ENCODE peak calls at places on chromosome 20, in eight cellular contexts. One of them, this sample, is unnamed.

GRCh38 chr20:59645316-59645715 is 41.0 kb downstream of the PHACTR3 start:
- DNase-seq in GM23248: no peak
- DNase-seq in retina: no peak
- DNase-seq in activated CD4-positive, alpha-beta T cell treated with anti-CD3 and anti-CD28 coated beads for 4 hours: no peak
- DNase-seq in iPS-NIHi11: no peak
- DNase-seq in ELR: no peak
- DNase-seq in CD4-positive, CD25-positive, alpha-beta regulatory T cell: no peak
- DNase-seq in HS-5: no peak
- DNase-seq in this sample: no peak

GRCh38 chr20:10113746-10114145 is 79.0 kb downstream of the ANKEF1 start:
- DNase-seq in GM23248: peak
- DNase-seq in retina: no peak
- DNase-seq in activated CD4-positive, alpha-beta T cell treated with anti-CD3 and anti-CD28 coated beads for 4 hours: no peak
- DNase-seq in iPS-NIHi11: no peak
- DNase-seq in ELR: peak
- DNase-seq in CD4-positive, CD25-positive, alpha-beta regulatory T cell: no peak
- DNase-seq in HS-5: no peak
- DNase-seq in this sample: no peak

GRCh38 chr20:63846128-63846771 is 15.0 kb upstream of the ABHD16B start:
- DNase-seq in GM23248: peak
- DNase-seq in retina: peak
- DNase-seq in activated CD4-positive, alpha-beta T cell treated with anti-CD3 and anti-CD28 coated beads for 4 hours: no peak
- DNase-seq in iPS-NIHi11: peak
- DNase-seq in ELR: peak
- DNase-seq in CD4-positive, CD25-positive, alpha-beta regulatory T cell: no peak
- DNase-seq in HS-5: no peak
- DNase-seq in this sample: peak

GRCh38 chr20:58580493-58580835 is 65.3 kb upstream of the APCDD1L start:
- DNase-seq in GM23248: no peak
- DNase-seq in retina: no peak
- DNase-seq in activated CD4-positive, alpha-beta T cell treated with anti-CD3 and anti-CD28 coated beads for 4 hours: no peak
- DNase-seq in iPS-NIHi11: no peak
- DNase-seq in ELR: no peak
- DNase-seq in CD4-positive, CD25-positive, alpha-beta regulatory T cell: no peak
- DNase-seq in HS-5: no peak
- DNase-seq in this sample: no peak

GRCh38 chr20:52312131-52312729 is 120.7 kb upstream of the ZFP64 start:
- DNase-seq in GM23248: peak
- DNase-seq in retina: peak
- DNase-seq in activated CD4-positive, alpha-beta T cell treated with anti-CD3 and anti-CD28 coated beads for 4 hours: peak
- DNase-seq in iPS-NIHi11: peak
- DNase-seq in ELR: peak
- DNase-seq in CD4-positive, CD25-positive, alpha-beta regulatory T cell: peak
- DNase-seq in HS-5: peak
- DNase-seq in this sample: peak

GRCh38 chr20:11352041-11352440 is 565.7 kb upstream of the BTBD3 start:
- DNase-seq in GM23248: no peak
- DNase-seq in retina: no peak
- DNase-seq in activated CD4-positive, alpha-beta T cell treated with anti-CD3 and anti-CD28 coated beads for 4 hours: no peak
- DNase-seq in iPS-NIHi11: no peak
- DNase-seq in ELR: no peak
- DNase-seq in CD4-positive, CD25-positive, alpha-beta regulatory T cell: no peak
- DNase-seq in HS-5: no peak
- DNase-seq in this sample: no peak

GRCh38 chr20:53872081-53872541 is 198.3 kb downstream of the BCAS1 start:
- DNase-seq in GM23248: peak
- DNase-seq in retina: no peak
- DNase-seq in activated CD4-positive, alpha-beta T cell treated with anti-CD3 and anti-CD28 coated beads for 4 hours: no peak
- DNase-seq in iPS-NIHi11: no peak
- DNase-seq in ELR: peak
- DNase-seq in CD4-positive, CD25-positive, alpha-beta regulatory T cell: peak
- DNase-seq in HS-5: no peak
- DNase-seq in this sample: no peak

GRCh38 chr20:64058536-64058935 is 4.5 kb upstream of the TCEA2 start:
- DNase-seq in GM23248: no peak
- DNase-seq in retina: no peak
- DNase-seq in activated CD4-positive, alpha-beta T cell treated with anti-CD3 and anti-CD28 coated beads for 4 hours: no peak
- DNase-seq in iPS-NIHi11: no peak
- DNase-seq in ELR: no peak
- DNase-seq in CD4-positive, CD25-positive, alpha-beta regulatory T cell: no peak
- DNase-seq in HS-5: no peak
- DNase-seq in this sample: no peak

GRCh38 chr20:41347523-41348429 is 7.2 kb downstream of the LPIN3 start:
- DNase-seq in GM23248: no peak
- DNase-seq in retina: no peak
- DNase-seq in activated CD4-positive, alpha-beta T cell treated with anti-CD3 and anti-CD28 coated beads for 4 hours: no peak
- DNase-seq in iPS-NIHi11: no peak
- DNase-seq in ELR: no peak
- DNase-seq in CD4-positive, CD25-positive, alpha-beta regulatory T cell: no peak
- DNase-seq in HS-5: no peak
- DNase-seq in this sample: no peak

GRCh38 chr20:51373713-51374481 is 168.6 kb downstream of the NFATC2 start:
- DNase-seq in GM23248: no peak
- DNase-seq in retina: no peak
- DNase-seq in activated CD4-positive, alpha-beta T cell treated with anti-CD3 and anti-CD28 coated beads for 4 hours: no peak
- DNase-seq in iPS-NIHi11: no peak
- DNase-seq in ELR: no peak
- DNase-seq in CD4-positive, CD25-positive, alpha-beta regulatory T cell: no peak
- DNase-seq in HS-5: no peak
- DNase-seq in this sample: peak

GRCh38 chr20:1332749-1333300 is 3.9 kb upstream of the SDCBP2 start:
- DNase-seq in GM23248: no peak
- DNase-seq in retina: no peak
- DNase-seq in activated CD4-positive, alpha-beta T cell treated with anti-CD3 and anti-CD28 coated beads for 4 hours: no peak
- DNase-seq in iPS-NIHi11: no peak
- DNase-seq in ELR: peak
- DNase-seq in CD4-positive, CD25-positive, alpha-beta regulatory T cell: no peak
- DNase-seq in HS-5: no peak
- DNase-seq in this sample: peak

GRCh38 chr20:17680128-17680835 is 1.8 kb downstream of the RRBP1 start:
- DNase-seq in GM23248: peak
- DNase-seq in retina: no peak
- DNase-seq in activated CD4-positive, alpha-beta T cell treated with anti-CD3 and anti-CD28 coated beads for 4 hours: no peak
- DNase-seq in iPS-NIHi11: no peak
- DNase-seq in ELR: peak
- DNase-seq in CD4-positive, CD25-positive, alpha-beta regulatory T cell: no peak
- DNase-seq in HS-5: peak
- DNase-seq in this sample: peak

GRCh38 chr20:18721716-18722115 is 91.9 kb upstream of the SCP2D1 start:
- DNase-seq in GM23248: no peak
- DNase-seq in retina: no peak
- DNase-seq in activated CD4-positive, alpha-beta T cell treated with anti-CD3 and anti-CD28 coated beads for 4 hours: no peak
- DNase-seq in iPS-NIHi11: no peak
- DNase-seq in ELR: no peak
- DNase-seq in CD4-positive, CD25-positive, alpha-beta regulatory T cell: no peak
- DNase-seq in HS-5: no peak
- DNase-seq in this sample: no peak

GRCh38 chr20:56440346-56441007 is 27.9 kb upstream of the RTF2 start:
- DNase-seq in GM23248: no peak
- DNase-seq in retina: no peak
- DNase-seq in activated CD4-positive, alpha-beta T cell treated with anti-CD3 and anti-CD28 coated beads for 4 hours: peak
- DNase-seq in iPS-NIHi11: no peak
- DNase-seq in ELR: peak
- DNase-seq in CD4-positive, CD25-positive, alpha-beta regulatory T cell: peak
- DNase-seq in HS-5: no peak
- DNase-seq in this sample: no peak

GRCh38 chr20:25220810-25221591 is 25.5 kb downstream of the ENTPD6 start:
- DNase-seq in GM23248: no peak
- DNase-seq in retina: no peak
- DNase-seq in activated CD4-positive, alpha-beta T cell treated with anti-CD3 and anti-CD28 coated beads for 4 hours: no peak
- DNase-seq in iPS-NIHi11: no peak
- DNase-seq in ELR: no peak
- DNase-seq in CD4-positive, CD25-positive, alpha-beta regulatory T cell: no peak
- DNase-seq in HS-5: no peak
- DNase-seq in this sample: peak

GRCh38 chr20:23870461-23870860 is 9.1 kb downstream of the CST5 start:
- DNase-seq in GM23248: no peak
- DNase-seq in retina: no peak
- DNase-seq in activated CD4-positive, alpha-beta T cell treated with anti-CD3 and anti-CD28 coated beads for 4 hours: no peak
- DNase-seq in iPS-NIHi11: no peak
- DNase-seq in ELR: no peak
- DNase-seq in CD4-positive, CD25-positive, alpha-beta regulatory T cell: no peak
- DNase-seq in HS-5: no peak
- DNase-seq in this sample: peak

GRCh38 chr20:38825901-38826625 is 20.6 kb downstream of the PPP1R16B start:
- DNase-seq in GM23248: peak
- DNase-seq in retina: no peak
- DNase-seq in activated CD4-positive, alpha-beta T cell treated with anti-CD3 and anti-CD28 coated beads for 4 hours: no peak
- DNase-seq in iPS-NIHi11: peak
- DNase-seq in ELR: peak
- DNase-seq in CD4-positive, CD25-positive, alpha-beta regulatory T cell: no peak
- DNase-seq in HS-5: peak
- DNase-seq in this sample: peak

GRCh38 chr20:3740600-3741301 is 8.3 kb downstream of the HSPA12B start:
- DNase-seq in GM23248: no peak
- DNase-seq in retina: no peak
- DNase-seq in activated CD4-positive, alpha-beta T cell treated with anti-CD3 and anti-CD28 coated beads for 4 hours: no peak
- DNase-seq in iPS-NIHi11: no peak
- DNase-seq in ELR: no peak
- DNase-seq in CD4-positive, CD25-positive, alpha-beta regulatory T cell: no peak
- DNase-seq in HS-5: no peak
- DNase-seq in this sample: no peak

GRCh38 chr20:63322146-63322922 is 29.3 kb downstream of the COL20A1 start:
- DNase-seq in GM23248: no peak
- DNase-seq in retina: peak
- DNase-seq in activated CD4-positive, alpha-beta T cell treated with anti-CD3 and anti-CD28 coated beads for 4 hours: no peak
- DNase-seq in iPS-NIHi11: no peak
- DNase-seq in ELR: no peak
- DNase-seq in CD4-positive, CD25-positive, alpha-beta regulatory T cell: no peak
- DNase-seq in HS-5: no peak
- DNase-seq in this sample: no peak

GRCh38 chr20:15604406-15604805 is 968.8 kb downstream of the KIF16B start:
- DNase-seq in GM23248: no peak
- DNase-seq in retina: no peak
- DNase-seq in activated CD4-positive, alpha-beta T cell treated with anti-CD3 and anti-CD28 coated beads for 4 hours: no peak
- DNase-seq in iPS-NIHi11: no peak
- DNase-seq in ELR: no peak
- DNase-seq in CD4-positive, CD25-positive, alpha-beta regulatory T cell: no peak
- DNase-seq in HS-5: no peak
- DNase-seq in this sample: no peak

GRCh38 chr20:50085481-50086365 is 27.2 kb downstream of the UBE2V1 start:
- DNase-seq in GM23248: peak
- DNase-seq in retina: peak
- DNase-seq in activated CD4-positive, alpha-beta T cell treated with anti-CD3 and anti-CD28 coated beads for 4 hours: peak
- DNase-seq in iPS-NIHi11: peak
- DNase-seq in ELR: peak
- DNase-seq in CD4-positive, CD25-positive, alpha-beta regulatory T cell: peak
- DNase-seq in HS-5: peak
- DNase-seq in this sample: peak

GRCh38 chr20:46761566-46761965 is 52.1 kb downstream of the SLC2A10 start:
- DNase-seq in GM23248: no peak
- DNase-seq in retina: no peak
- DNase-seq in activated CD4-positive, alpha-beta T cell treated with anti-CD3 and anti-CD28 coated beads for 4 hours: no peak
- DNase-seq in iPS-NIHi11: no peak
- DNase-seq in ELR: no peak
- DNase-seq in CD4-positive, CD25-positive, alpha-beta regulatory T cell: no peak
- DNase-seq in HS-5: no peak
- DNase-seq in this sample: no peak

GRCh38 chr20:14957416-14957815 is 620.0 kb upstream of the FLRT3 start:
- DNase-seq in GM23248: no peak
- DNase-seq in retina: no peak
- DNase-seq in activated CD4-positive, alpha-beta T cell treated with anti-CD3 and anti-CD28 coated beads for 4 hours: no peak
- DNase-seq in iPS-NIHi11: peak
- DNase-seq in ELR: no peak
- DNase-seq in CD4-positive, CD25-positive, alpha-beta regulatory T cell: no peak
- DNase-seq in HS-5: no peak
- DNase-seq in this sample: peak

GRCh38 chr20:24808616-24809015 is 140.5 kb upstream of the CST7 start:
- DNase-seq in GM23248: no peak
- DNase-seq in retina: no peak
- DNase-seq in activated CD4-positive, alpha-beta T cell treated with anti-CD3 and anti-CD28 coated beads for 4 hours: no peak
- DNase-seq in iPS-NIHi11: no peak
- DNase-seq in ELR: no peak
- DNase-seq in CD4-positive, CD25-positive, alpha-beta regulatory T cell: no peak
- DNase-seq in HS-5: no peak
- DNase-seq in this sample: no peak

GRCh38 chr20:48732081-48732829 is 95.5 kb downstream of the PREX1 start:
- DNase-seq in GM23248: no peak
- DNase-seq in retina: no peak
- DNase-seq in activated CD4-positive, alpha-beta T cell treated with anti-CD3 and anti-CD28 coated beads for 4 hours: no peak
- DNase-seq in iPS-NIHi11: no peak
- DNase-seq in ELR: no peak
- DNase-seq in CD4-positive, CD25-positive, alpha-beta regulatory T cell: no peak
- DNase-seq in HS-5: no peak
- DNase-seq in this sample: no peak

GRCh38 chr20:58349586-58349985 is 39.4 kb upstream of the VAPB start:
- DNase-seq in GM23248: peak
- DNase-seq in retina: no peak
- DNase-seq in activated CD4-positive, alpha-beta T cell treated with anti-CD3 and anti-CD28 coated beads for 4 hours: no peak
- DNase-seq in iPS-NIHi11: no peak
- DNase-seq in ELR: peak
- DNase-seq in CD4-positive, CD25-positive, alpha-beta regulatory T cell: no peak
- DNase-seq in HS-5: peak
- DNase-seq in this sample: no peak

GRCh38 chr20:51700809-51701285 is 67.3 kb downstream of the ATP9A start:
- DNase-seq in GM23248: peak
- DNase-seq in retina: peak
- DNase-seq in activated CD4-positive, alpha-beta T cell treated with anti-CD3 and anti-CD28 coated beads for 4 hours: no peak
- DNase-seq in iPS-NIHi11: peak
- DNase-seq in ELR: peak
- DNase-seq in CD4-positive, CD25-positive, alpha-beta regulatory T cell: peak
- DNase-seq in HS-5: peak
- DNase-seq in this sample: peak

GRCh38 chr20:37243937-37244571 is 17.6 kb downstream of the GHRH start:
- DNase-seq in GM23248: no peak
- DNase-seq in retina: no peak
- DNase-seq in activated CD4-positive, alpha-beta T cell treated with anti-CD3 and anti-CD28 coated beads for 4 hours: no peak
- DNase-seq in iPS-NIHi11: no peak
- DNase-seq in ELR: no peak
- DNase-seq in CD4-positive, CD25-positive, alpha-beta regulatory T cell: no peak
- DNase-seq in HS-5: no peak
- DNase-seq in this sample: no peak

GRCh38 chr20:1336699-1337387 is 7.9 kb upstream of the SDCBP2 start:
- DNase-seq in GM23248: peak
- DNase-seq in retina: no peak
- DNase-seq in activated CD4-positive, alpha-beta T cell treated with anti-CD3 and anti-CD28 coated beads for 4 hours: no peak
- DNase-seq in iPS-NIHi11: peak
- DNase-seq in ELR: no peak
- DNase-seq in CD4-positive, CD25-positive, alpha-beta regulatory T cell: peak
- DNase-seq in HS-5: no peak
- DNase-seq in this sample: peak

GRCh38 chr20:38680492-38681118 is 43.7 kb upstream of the SLC32A1 start:
- DNase-seq in GM23248: peak
- DNase-seq in retina: peak
- DNase-seq in activated CD4-positive, alpha-beta T cell treated with anti-CD3 and anti-CD28 coated beads for 4 hours: no peak
- DNase-seq in iPS-NIHi11: peak
- DNase-seq in ELR: peak
- DNase-seq in CD4-positive, CD25-positive, alpha-beta regulatory T cell: peak
- DNase-seq in HS-5: no peak
- DNase-seq in this sample: peak

This sample was measured in endodermal cell.